ENCODE peak calls at places on chromosomes 2 and 18, in eight cellular contexts. N is suprapubic skin, L is A549, T is tibial nerve, C is stomach, E is transverse colon, Q is HepG2, R is K562. U is an unnamed sample. For H3K9me3, the result is how much of the 10 kb centered on the place peaks cover.

GRCh38 chr2:53467467-53467866 is 300.1 kb upstream of the CHAC2 start:
- DNase-seq in N (no peak), L (no peak), T (no peak), C (no peak), E (no peak), Q (no peak), R (no peak), U (no peak)

GRCh38 chr2:109014476-109014875 is 25.5 kb upstream of the EDAR start:
- DNase-seq in N (no peak), L (no peak), T (no peak), C (no peak), E (no peak), Q (no peak), R (no peak), U (no peak)

GRCh38 chr18:7601249-7601620 is 34.1 kb downstream of the PTPRM start:
- DNase-seq in N (no peak), L (no peak), T (no peak), C (no peak), E (no peak), Q (no peak), R (no peak), U (no peak)

GRCh38 chr2:95007822-95008221 is 17.7 kb upstream of the MAL start:
- DNase-seq in N (no peak), L (no peak), T (no peak), C (no peak), E (no peak), Q (no peak), R (no peak), U (no peak)

GRCh38 chr2:138787053-138787666 is 7.0 kb upstream of the NXPH2 start:
- DNase-seq in N (no peak), L (no peak), T (peak), C (no peak), E (no peak), Q (peak), R (peak), U (no peak)

GRCh38 chr2:19329445-19329844 is 29.0 kb downstream of the OSR1 start:
- DNase-seq in N (no peak), L (no peak), T (no peak), C (no peak), E (no peak), Q (no peak), R (no peak), U (no peak)

GRCh38 chr18:78713064-78713463 is 266.6 kb upstream of the SALL3 start:
- DNase-seq in N (no peak), L (no peak), T (no peak), C (no peak), E (no peak), Q (no peak), R (peak), U (no peak)

GRCh38 chr2:12931211-12931844 is 214.6 kb downstream of the TRIB2 start:
- DNase-seq in N (no peak), L (peak), T (no peak), C (no peak), E (no peak), Q (peak), R (peak), U (peak)

GRCh38 chr2:86142737-86143257 is 36.8 kb downstream of the PTCD3 start:
- DNase-seq in N (no peak), L (no peak), T (no peak), C (no peak), E (no peak), Q (no peak), R (no peak), U (no peak)

GRCh38 chr2:207227062-207227748 is 61.5 kb upstream of the KLF7 start:
- DNase-seq in N (no peak), L (no peak), T (no peak), C (no peak), E (peak), Q (no peak), R (no peak), U (peak)

GRCh38 chr2:140601342-140601741 is 1529.5 kb downstream of the LRP1B start:
- DNase-seq in N (no peak), L (no peak), T (no peak), C (no peak), E (no peak), Q (no peak), R (no peak), U (no peak)

GRCh38 chr18:5513947-5514346 is 29.9 kb downstream of the EPB41L3 start:
- DNase-seq in N (no peak), L (no peak), T (no peak), C (no peak), E (no peak), Q (no peak), R (no peak), U (no peak)

GRCh38 chr18:5481621-5482020 is 62.2 kb downstream of the EPB41L3 start:
- DNase-seq in N (no peak), L (no peak), T (no peak), C (no peak), E (no peak), Q (no peak), R (no peak), U (no peak)

GRCh38 chr2:235343869-235344268 is 150.0 kb upstream of the AGAP1 start:
- DNase-seq in N (no peak), L (no peak), T (no peak), C (no peak), E (no peak), Q (no peak), R (no peak), U (no peak)

GRCh38 chr2:207042155-207042554 is 102.8 kb downstream of the CPO start:
- DNase-seq in N (no peak), L (no peak), T (no peak), C (no peak), E (no peak), Q (no peak), R (no peak), U (no peak)

GRCh38 chr18:79577451-79578395 is 101.9 kb upstream of the CTDP1 start:
- DNase-seq in N (peak), L (no peak), T (no peak), C (no peak), E (peak), Q (no peak), R (no peak), U (peak)

GRCh38 chr2:189018636-189019035 is 44.5 kb downstream of the COL3A1 start:
- DNase-seq in N (no peak), L (no peak), T (no peak), C (no peak), E (no peak), Q (no peak), R (no peak), U (no peak)

GRCh38 chr2:225599856-225600255 is 200.3 kb downstream of the NYAP2 start:
- DNase-seq in N (no peak), L (no peak), T (no peak), C (no peak), E (no peak), Q (no peak), R (no peak), U (no peak)

GRCh38 chr2:149098722-149099121 is 60.2 kb downstream of the LYPD6B start:
- DNase-seq in N (no peak), L (no peak), T (no peak), C (no peak), E (no peak), Q (no peak), R (no peak), U (no peak)

GRCh38 chr2:173288561-173288960 is 66.1 kb upstream of the CDCA7 start:
- DNase-seq in N (no peak), L (peak), T (no peak), C (no peak), E (no peak), Q (no peak), R (no peak), U (no peak)

GRCh38 chr2:38733300-38733971 is 17.7 kb downstream of the SRSF7 start:
- DNase-seq in N (no peak), L (no peak), T (no peak), C (no peak), E (no peak), Q (peak), R (no peak), U (no peak)

GRCh38 chr2:177165103-177165583 is 47.5 kb upstream of the HNRNPA3 start:
- DNase-seq in N (no peak), L (no peak), T (peak), C (no peak), E (peak), Q (no peak), R (no peak), U (no peak)

GRCh38 chr2:188158337-188159100 is 133.2 kb upstream of the GULP1 start:
- DNase-seq in N (no peak), L (no peak), T (no peak), C (no peak), E (no peak), Q (no peak), R (no peak), U (no peak)

GRCh38 chr2:85873679-85874078 is 15.1 kb downstream of the ST3GAL5 start:
- DNase-seq in N (no peak), L (no peak), T (no peak), C (no peak), E (no peak), Q (no peak), R (peak), U (no peak)

GRCh38 chr18:58977223-58977622 is 112.5 kb downstream of the ZNF532 start:
- DNase-seq in N (no peak), L (no peak), T (no peak), C (no peak), E (no peak), Q (no peak), R (no peak), U (no peak)

GRCh38 chr2:240425236-240425615 is 10.2 kb upstream of the GPC1 start:
- DNase-seq in N (no peak), L (no peak), T (no peak), C (peak), E (no peak), Q (no peak), R (no peak), U (no peak)
- H3K4me3 ChIP-seq in N (no peak), L (no peak), T (no peak), C (no peak), E (no peak), Q (no peak), R (no peak), U (no peak)

GRCh38 chr2:202682274-202682673 is 47.5 kb downstream of the FAM117B start:
- DNase-seq in N (no peak), L (no peak), T (no peak), C (no peak), E (no peak), Q (no peak), R (no peak), U (no peak)

GRCh38 chr2:202681688-202682205 is 47.0 kb downstream of the FAM117B start:
- DNase-seq in N (no peak), L (no peak), T (no peak), C (no peak), E (peak), Q (no peak), R (no peak), U (no peak)

GRCh38 chr2:202679980-202680379 is 45.2 kb downstream of the FAM117B start:
- DNase-seq in N (no peak), L (no peak), T (no peak), C (no peak), E (no peak), Q (no peak), R (no peak), U (no peak)

GRCh38 chr2:202680512-202680911 is 45.7 kb downstream of the FAM117B start:
- DNase-seq in N (no peak), L (no peak), T (no peak), C (no peak), E (no peak), Q (no peak), R (no peak), U (no peak)
- H3K9me3 ChIP-seq in N (under half), L (under half), T (under half), C (under half), E (under half), Q (under half), R (under half), U (under half)

GRCh38 chr2:237624565-237624964 is 2.8 kb upstream of the LRRFIP1 start:
- DNase-seq in N (no peak), L (no peak), T (no peak), C (no peak), E (no peak), Q (no peak), R (peak), U (no peak)

GRCh38 chr2:237625216-237625705 is 2.1 kb upstream of the LRRFIP1 start:
- DNase-seq in N (no peak), L (no peak), T (peak), C (no peak), E (peak), Q (peak), R (no peak), U (no peak)

GRCh38 chr2:237625777-237626176 is 1.6 kb upstream of the LRRFIP1 start:
- DNase-seq in N (no peak), L (no peak), T (no peak), C (no peak), E (no peak), Q (no peak), R (no peak), U (no peak)

GRCh38 chr2:237626813-237627451 is 455 bp upstream of the LRRFIP1 start:
- DNase-seq in N (no peak), L (no peak), T (no peak), C (no peak), E (peak), Q (no peak), R (no peak), U (no peak)

DNA sequence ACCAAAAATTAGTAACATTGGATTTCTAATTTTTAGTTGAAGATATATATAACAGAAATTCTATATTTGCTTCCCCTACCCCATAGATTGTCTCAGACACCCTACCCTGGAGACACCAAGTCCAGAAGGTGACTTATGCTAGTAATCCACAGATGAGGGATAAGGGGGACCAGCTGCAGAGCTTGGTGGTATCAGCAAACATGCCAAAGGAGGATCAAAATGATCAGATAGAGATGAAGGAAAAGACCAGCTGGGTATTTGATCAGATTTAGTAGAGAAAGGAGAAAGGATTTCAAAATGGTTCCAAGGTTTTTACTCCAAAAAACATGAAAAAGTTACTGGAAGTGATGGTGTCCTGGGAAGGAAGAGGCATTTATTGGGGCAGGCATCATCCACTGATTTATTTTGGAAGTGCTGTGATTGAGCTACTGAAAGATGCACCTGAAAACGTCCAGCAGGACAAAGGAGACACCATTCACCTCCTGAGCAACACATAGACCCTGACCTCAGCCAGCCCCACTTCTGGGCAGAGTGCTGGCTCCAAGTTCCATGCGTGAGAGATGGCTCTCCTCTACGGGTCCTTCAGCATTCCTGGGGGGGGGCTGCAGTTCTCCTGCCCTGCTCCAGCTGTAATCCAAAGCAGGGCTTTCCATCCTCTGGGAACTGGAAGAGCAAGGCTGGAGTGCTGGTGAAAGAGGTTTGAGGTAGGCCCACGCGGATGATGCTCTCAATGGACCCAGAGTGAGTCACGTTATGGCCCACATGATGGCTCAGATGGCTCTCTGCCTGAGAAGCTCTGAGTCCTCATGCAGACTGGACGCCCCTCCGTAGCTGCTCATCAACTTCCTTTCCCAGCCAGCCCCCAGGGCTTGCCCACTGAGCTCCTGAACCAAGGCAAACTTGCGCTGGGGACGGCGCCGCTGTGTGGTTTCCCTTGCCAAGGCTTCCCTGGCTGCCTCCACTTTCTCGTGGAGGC is 3.7 kb upstream of the LRRFIP1 start:
- DNase-seq in N (no peak), L (no peak), T (no peak), C (no peak), E (no peak), Q (no peak), R (no peak), U (no peak)
- TF ChIP-seq EP300 in N (no peak), L (no peak), T (no peak), C (no peak), E (no peak), Q (no peak), R (no peak), U (no peak)

GRCh38 chr2:74414913-74415761 is 6.3 kb downstream of the C2orf81 start:
- DNase-seq in N (peak), L (no peak), T (peak), C (peak), E (peak), Q (no peak), R (no peak), U (peak)
- H3K4me3 ChIP-seq in N (peak), L (no peak), T (peak), C (peak), E (peak), Q (no peak), R (no peak), U (peak)

DNA sequence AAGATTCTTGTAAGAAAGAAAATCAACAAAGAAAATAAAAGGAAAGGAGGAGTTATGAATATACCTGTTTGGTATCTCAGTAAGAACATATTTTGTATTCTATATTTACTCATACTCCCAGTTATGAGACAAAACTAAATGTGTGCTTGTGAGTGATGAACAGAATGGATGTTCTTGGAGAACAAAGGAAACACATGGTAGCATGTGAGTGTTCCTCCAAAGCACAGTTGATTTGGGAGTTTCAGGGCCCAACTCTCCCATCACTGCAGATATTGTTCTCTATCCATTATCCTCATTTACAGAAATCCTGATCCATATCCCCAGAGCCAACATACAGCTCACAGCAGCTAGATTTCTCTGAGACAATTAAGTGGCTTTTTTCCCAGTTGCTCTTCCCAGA is 75.7 kb upstream of the MAPRE2 start:
- DNase-seq in N (no peak), L (no peak), T (no peak), C (no peak), E (no peak), Q (no peak), R (no peak), U (no peak)
- H3K9me3 ChIP-seq in N (under half), L (under half), T (under half), C (under half), E (under half), Q (under half), R (under half), U (under half)

GRCh38 chr2:120305296-120305695 is 40.6 kb upstream of the INHBB start:
- DNase-seq in N (no peak), L (peak), T (no peak), C (peak), E (no peak), Q (peak), R (peak), U (no peak)

GRCh38 chr2:120303177-120303576 is 42.8 kb upstream of the INHBB start:
- DNase-seq in N (no peak), L (no peak), T (no peak), C (no peak), E (no peak), Q (no peak), R (no peak), U (no peak)

GRCh38 chr2:120307482-120307881 is 38.5 kb upstream of the INHBB start:
- DNase-seq in N (no peak), L (no peak), T (no peak), C (no peak), E (no peak), Q (no peak), R (no peak), U (no peak)

GRCh38 chr2:120308038-120308910 is 37.7 kb upstream of the INHBB start:
- DNase-seq in N (no peak), L (no peak), T (no peak), C (no peak), E (no peak), Q (no peak), R (no peak), U (no peak)

GRCh38 chr2:120306091-120306490 is 39.8 kb upstream of the INHBB start:
- DNase-seq in N (no peak), L (no peak), T (no peak), C (no peak), E (no peak), Q (no peak), R (no peak), U (no peak)
- TF ChIP-seq EP300 in N (no peak), L (no peak), T (no peak), C (no peak), E (no peak), Q (no peak), R (no peak), U (no peak)

DNA sequence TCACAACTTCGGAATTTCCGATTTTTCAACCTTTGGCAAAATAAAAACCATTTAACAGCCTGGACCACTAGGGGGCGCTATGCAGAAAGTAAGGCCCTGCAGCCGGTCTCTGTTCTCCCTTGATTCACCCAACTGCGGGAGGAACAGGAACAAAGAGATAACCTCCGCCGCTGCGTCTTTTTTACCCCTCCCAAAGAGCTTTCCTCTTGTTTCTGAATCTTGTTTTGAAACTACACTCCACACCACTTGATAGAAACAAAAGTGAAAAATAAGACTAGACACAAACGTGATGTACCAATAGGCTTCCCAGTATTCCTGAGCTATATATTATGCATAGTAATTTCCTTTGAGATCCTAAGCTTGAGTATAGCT is 231.2 kb downstream of the MYO3B start:
- DNase-seq in N (peak), L (no peak), T (peak), C (peak), E (peak), Q (peak), R (peak), U (peak)
- H3K4me3 ChIP-seq in N (no peak), L (no peak), T (no peak), C (no peak), E (no peak), Q (no peak), R (no peak), U (no peak)

DNA sequence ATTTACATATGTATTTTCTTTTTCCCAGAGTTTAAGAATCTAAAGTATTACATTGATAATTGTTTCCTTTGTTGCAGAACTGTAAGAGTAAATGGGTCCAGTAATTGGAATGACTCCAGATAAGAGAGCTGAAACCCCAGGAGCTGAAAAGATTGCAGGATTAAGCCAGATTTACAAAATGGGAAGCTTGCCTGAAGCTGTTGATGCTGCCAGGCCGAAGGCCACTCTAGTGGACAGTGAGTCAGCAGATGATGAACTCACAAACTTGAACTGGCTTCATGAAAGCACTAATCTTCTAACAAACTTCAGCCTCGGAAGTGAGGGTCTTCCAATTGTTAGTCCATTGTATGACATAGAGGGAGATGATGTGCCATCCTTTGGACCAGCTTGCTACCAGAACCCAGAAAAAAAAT is 183.8 kb upstream of the STON1 start:
- DNase-seq in N (no peak), L (no peak), T (peak), C (no peak), E (peak), Q (peak), R (no peak), U (peak)
- H3K9me3 ChIP-seq in N (under half), L (under half), T (under half), C (under half), E (under half), Q (under half), R (under half), U (under half)

GRCh38 chr18:11516988-11517630 is 92.3 kb upstream of the SLC35G4 start:
- DNase-seq in N (no peak), L (no peak), T (no peak), C (no peak), E (no peak), Q (no peak), R (no peak), U (no peak)
- TF ChIP-seq EP300 in N (no peak), L (no peak), T (no peak), C (no peak), E (no peak), Q (no peak), R (no peak), U (no peak)

U was measured in ovary.